ENCODE peak calls at places on chromosomes 1 and 21, in six cellular contexts. N is left lung, E is lung, S is hepatocyte, R is HFFc6, J is type B pancreatic cell. T is an unnamed sample.

GRCh38 chr1:62321438-62321837 is 2.2 kb upstream of the KANK4 start:
- DNase-seq in N (no peak), E (no peak), S (peak; percentile 75), R (peak; percentile 80), J (no peak), T (no peak)

GRCh38 chr1:64962447-64962846 is 3.9 kb downstream of the JAK1 start:
- DNase-seq in N (no peak), E (no peak), S (no peak), R (no peak), J (no peak), T (no peak)

GRCh38 chr21:23968722-23969647 is 1638.3 kb downstream of the MRPL39 start:
- DNase-seq in N (no peak), E (no peak), S (peak; percentile 25), R (no peak), J (no peak), T (no peak)

GRCh38 chr1:205259361-205259832 is 31.7 kb downstream of the TMCC2 start:
- DNase-seq in N (no peak), E (no peak), S (no peak), R (no peak), J (no peak), T (no peak)

GRCh38 chr21:38955495-38955894 is 149.8 kb downstream of the ETS2 start:
- DNase-seq in N (no peak), E (no peak), S (peak; percentile 42), R (peak; percentile 58), J (no peak), T (no peak)

GRCh38 chr1:66046415-66046814 is 253.7 kb downstream of the PDE4B start:
- DNase-seq in N (no peak), E (no peak), S (no peak), R (no peak), J (no peak), T (no peak)

GRCh38 chr1:65832296-65832695 is 39.6 kb downstream of the PDE4B start:
- DNase-seq in N (no peak), E (no peak), S (no peak), R (peak; percentile 52), J (no peak), T (no peak)

GRCh38 chr1:179142889-179143299 is 61.0 kb downstream of the TOR3A start:
- DNase-seq in N (no peak), E (no peak), S (peak; percentile 69), R (peak; percentile 99), J (no peak), T (no peak)

GRCh38 chr1:15153842-15154479 is 414 bp downstream of the TMEM51 start:
- DNase-seq in N (peak; percentile 86), E (peak; percentile 59), S (peak; percentile 88), R (peak; percentile 26), J (peak; percentile 80), T (peak; percentile 88)

GRCh38 chr1:65075123-65075976 is 72.7 kb upstream of the AK4 start:
- DNase-seq in N (no peak), E (peak; percentile 57), S (peak; percentile 51), R (peak; percentile 45), J (no peak), T (no peak)

GRCh38 chr1:113197662-113198330 is 124.8 kb downstream of the LRIG2 start:
- DNase-seq in N (no peak), E (no peak), S (no peak), R (no peak), J (no peak), T (no peak)

GRCh38 chr21:42121792-42122191 is 50.7 kb downstream of the UMODL1 start:
- DNase-seq in N (no peak), E (no peak), S (no peak), R (no peak), J (no peak), T (no peak)

GRCh38 chr1:184499626-184500025 is 112.8 kb downstream of the C1orf21 start:
- DNase-seq in N (no peak), E (no peak), S (no peak), R (peak; percentile 20), J (no peak), T (no peak)

GRCh38 chr1:94258873-94259331 is 21.5 kb upstream of the ARHGAP29 start:
- DNase-seq in N (no peak), E (peak; percentile 56), S (peak; percentile 28), R (peak; percentile 92), J (no peak), T (no peak)

GRCh38 chr1:153791856-153792253 is 16.6 kb downstream of the SLC27A3 start:
- DNase-seq in N (no peak), E (no peak), S (peak; percentile 40), R (peak; percentile 41), J (no peak), T (no peak)

GRCh38 chr21:28089599-28090421 is 902.9 kb downstream of the LTN1 start:
- DNase-seq in N (peak; percentile 43), E (no peak), S (peak; percentile 52), R (no peak), J (no peak), T (no peak)

GRCh38 chr1:227299688-227300087 is 18.6 kb downstream of the CDC42BPA start:
- DNase-seq in N (no peak), E (no peak), S (no peak), R (no peak), J (no peak), T (no peak)

GRCh38 chr1:115706774-115707425 is 61.6 kb downstream of the CASQ2 start:
- DNase-seq in N (no peak), E (no peak), S (peak; percentile 72), R (peak; percentile 17), J (no peak), T (no peak)

GRCh38 chr1:24155011-24155782 is 12.3 kb upstream of the IL22RA1 start:
- DNase-seq in N (no peak), E (no peak), S (peak; percentile 57), R (no peak), J (peak; percentile 60), T (no peak)
- TF ChIP-seq CTCF in N (no peak), E (no peak), S (no peak), R (peak; percentile 60), J (peak; percentile 57), T (no peak)

GRCh38 chr21:44939532-44940115 is at the start of gene SLX9:
- DNase-seq in N (peak; percentile 93), E (peak; percentile 74), S (peak; percentile 92), R (peak; percentile 58), J (peak; percentile 87), T (no peak)
- TF ChIP-seq CTCF in N (no peak), E (no peak), S (no peak), R (no peak), J (no peak), T (no peak)

GRCh38 chr1:41388517-41388916 is 27.3 kb downstream of the FOXO6 start:
- DNase-seq in N (no peak), E (no peak), S (no peak), R (no peak), J (no peak), T (no peak)

GRCh38 chr1:41387667-41388091 is 26.4 kb downstream of the FOXO6 start:
- DNase-seq in N (no peak), E (peak; percentile 81), S (peak; percentile 88), R (peak; percentile 21), J (no peak), T (no peak)

GRCh38 chr1:41385398-41386189 is 24.4 kb downstream of the FOXO6 start:
- DNase-seq in N (no peak), E (no peak), S (no peak), R (no peak), J (no peak), T (no peak)

GRCh38 chr1:41384579-41384978 is 23.3 kb downstream of the FOXO6 start:
- DNase-seq in N (no peak), E (no peak), S (no peak), R (no peak), J (no peak), T (no peak)

GRCh38 chr1:41386190-41386518 is 24.9 kb downstream of the FOXO6 start:
- DNase-seq in N (no peak), E (no peak), S (no peak), R (no peak), J (no peak), T (no peak)
- TF ChIP-seq CTCF in N (no peak), E (no peak), S (no peak), R (no peak), J (no peak), T (no peak)

DNA sequence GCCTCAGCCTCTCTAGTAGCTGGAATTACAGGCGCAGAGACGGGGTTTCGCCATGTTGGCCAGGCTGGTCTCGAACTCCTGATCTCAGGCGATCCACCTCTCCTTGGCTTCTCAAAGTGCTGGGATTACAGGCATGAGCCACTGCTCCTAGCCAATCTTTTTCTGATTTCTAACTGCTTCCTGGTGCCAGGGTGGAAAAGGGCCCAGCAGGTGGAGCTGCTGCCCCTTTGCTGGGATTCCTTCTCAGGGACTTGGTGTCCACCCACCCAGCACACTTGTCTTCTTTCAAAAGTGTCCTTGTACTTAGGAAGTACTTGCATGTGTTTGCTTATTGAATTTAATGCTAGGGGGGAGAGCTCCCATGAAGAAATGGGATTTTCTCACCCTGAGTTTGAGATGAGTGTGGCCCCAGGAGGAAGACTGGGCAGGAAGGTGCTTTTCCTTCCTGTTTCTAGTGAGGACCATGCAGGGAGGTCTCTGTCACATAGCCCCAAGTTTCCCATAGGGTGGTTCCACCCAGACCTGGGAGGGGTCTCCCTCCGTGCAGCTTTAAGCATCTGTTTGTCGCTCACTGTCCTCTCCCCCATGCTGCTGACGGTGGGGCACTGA is 14.2 kb downstream of the UTP11 start:
- DNase-seq in N (no peak), E (peak; percentile 71), S (peak; percentile 77), R (peak; percentile 52), J (peak; percentile 74), T (no peak)
- TF ChIP-seq CTCF in N (peak; percentile 57), E (peak; percentile 64), S (peak; percentile 77), R (peak; percentile 86), J (peak; percentile 86), T (peak; percentile 81)

GRCh38 chr1:201276891-201277290 is 6.4 kb upstream of the PKP1 start:
- DNase-seq in N (no peak), E (no peak), S (no peak), R (no peak), J (no peak), T (no peak)

GRCh38 chr1:201275266-201275666 is 8.0 kb upstream of the PKP1 start:
- DNase-seq in N (no peak), E (no peak), S (no peak), R (peak; percentile 38), J (no peak), T (peak; percentile 97)

GRCh38 chr1:201272838-201273237 is 10.5 kb upstream of the PKP1 start:
- DNase-seq in N (no peak), E (no peak), S (no peak), R (no peak), J (no peak), T (no peak)

GRCh38 chr1:201277441-201277840 is 5.9 kb upstream of the PKP1 start:
- DNase-seq in N (no peak), E (no peak), S (no peak), R (no peak), J (no peak), T (no peak)

DNA sequence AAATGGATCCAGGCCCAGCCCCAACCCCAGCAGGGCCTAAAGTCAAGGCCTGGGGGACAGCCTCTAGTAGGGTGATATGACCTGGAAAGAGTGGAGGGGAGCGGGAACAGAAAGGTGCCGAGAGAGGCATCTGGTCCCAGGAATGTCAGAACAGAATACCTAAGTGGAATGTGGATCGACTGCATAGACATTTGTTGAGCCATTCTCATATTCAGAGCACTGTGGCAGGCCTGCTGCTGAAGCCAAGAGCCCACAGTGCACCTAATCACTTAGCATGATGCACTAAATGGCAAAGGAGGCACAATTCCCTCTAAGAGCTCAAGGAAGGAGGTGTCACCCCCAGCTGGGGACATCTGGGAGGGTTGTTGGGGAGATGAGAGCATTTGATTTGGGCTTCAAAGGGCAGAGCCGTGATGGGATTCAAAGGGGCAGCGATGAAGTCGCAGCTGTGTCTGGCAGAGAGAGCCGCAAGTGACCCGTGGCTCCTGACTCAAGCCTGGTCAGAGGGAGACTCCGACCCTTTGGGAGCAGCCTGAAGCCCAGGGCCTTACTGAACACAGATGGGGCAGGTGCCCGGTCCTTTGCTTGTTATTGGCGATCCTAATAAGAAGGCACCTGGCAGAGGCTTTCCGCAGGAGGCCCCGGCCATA is 8.6 kb upstream of the PKP1 start:
- DNase-seq in N (no peak), E (no peak), S (no peak), R (no peak), J (no peak), T (no peak)
- TF ChIP-seq CTCF in N (no peak), E (no peak), S (no peak), R (no peak), J (no peak), T (no peak)

T was measured in osteocyte.